ENCODE peak calls at places on chromosomes 5 and 9, in nine cellular contexts. I is IMR-90, X is endothelial cell of umbilical vein, D is spleen, B is A549, R is lower leg skin, F is stomach, C is ovary, M is sigmoid colon. E is an unnamed sample.

GRCh38 chr5:160118349-160119141 is 705 bp downstream of the PWWP2A start:
- DNase-seq in I (no peak), M (peak; percentile 85), B (peak; percentile 44), X (no peak), C (peak; percentile 60), F (peak; percentile 47), D (peak; percentile 93), R (peak; percentile 91), E (peak; percentile 70)

GRCh38 chr5:167653645-167654106 is 637.8 kb upstream of the WWC1 start:
- DNase-seq in R (no peak), X (no peak), D (no peak), M (no peak), B (peak; percentile 41), I (peak; percentile 30), C (no peak), F (no peak), E (no peak)

GRCh38 chr5:102796014-102796413 is 40.9 kb downstream of the PAM start:
- DNase-seq in R (no peak), D (no peak), X (no peak), B (no peak), I (no peak), F (no peak), M (no peak), C (no peak), E (no peak)

GRCh38 chr5:66498791-66499207 is 97.4 kb upstream of the MAST4 start:
- DNase-seq in R (no peak), I (no peak), F (no peak), X (peak; percentile 4), M (no peak), D (no peak), B (no peak), C (no peak), E (peak; percentile 10)

GRCh38 chr5:31470608-31471007 is 61.3 kb downstream of the DROSHA start:
- DNase-seq in I (peak; percentile 54), C (no peak), M (peak; percentile 74), B (no peak), X (peak; percentile 55), D (no peak), R (peak; percentile 87), F (no peak), E (peak; percentile 85)

GRCh38 chr5:160649304-160649703 is 202.7 kb downstream of the ATP10B start:
- DNase-seq in B (no peak), I (no peak), R (no peak), F (no peak), C (no peak), M (no peak), X (no peak), D (no peak), E (peak; percentile 14)

GRCh38 chr9:81716409-81716808 is 27.1 kb upstream of the TLE1 start:
- DNase-seq in D (no peak), R (no peak), C (no peak), X (no peak), I (peak; percentile 64), M (no peak), B (no peak), F (no peak), E (no peak)

GRCh38 chr5:97412959-97413358 is 229.9 kb upstream of the RIOK2 start:
- DNase-seq in F (no peak), M (no peak), B (no peak), R (no peak), D (no peak), C (no peak), X (no peak), I (no peak), E (no peak)

GRCh38 chr5:38807570-38808461 is 38.0 kb upstream of the OSMR start:
- DNase-seq in M (no peak), B (no peak), I (peak; percentile 77), X (peak; percentile 86), F (no peak), C (no peak), D (no peak), R (no peak), E (no peak)

GRCh38 chr5:91132552-91132951 is 250.6 kb downstream of the ARRDC3 start:
- DNase-seq in X (peak; percentile 66), F (no peak), I (no peak), M (no peak), D (no peak), R (no peak), B (no peak), C (no peak), E (no peak)

GRCh38 chr9:71814805-71815204 is 46.5 kb upstream of the CEMIP2 start:
- DNase-seq in B (no peak), D (no peak), X (no peak), C (no peak), R (no peak), F (no peak), M (no peak), I (no peak), E (no peak)

GRCh38 chr5:179768326-179769085 is 25.3 kb upstream of the LTC4S start:
- DNase-seq in B (no peak), C (no peak), D (peak; percentile 51), M (no peak), R (no peak), F (no peak), X (no peak), I (no peak), E (no peak)

GRCh38 chr9:18857769-18858168 is 175.2 kb downstream of the SAXO1 start:
- DNase-seq in C (no peak), M (no peak), B (no peak), R (no peak), X (no peak), I (peak; percentile 80), D (no peak), F (no peak), E (no peak)

GRCh38 chr9:28365736-28366135 is 792.5 kb upstream of the C9orf72 start:
- DNase-seq in R (no peak), X (no peak), D (no peak), M (no peak), B (no peak), I (no peak), F (no peak), C (no peak), E (no peak)

GRCh38 chr5:6274846-6275543 is 103.4 kb downstream of the MED10 start:
- DNase-seq in B (no peak), I (no peak), M (no peak), F (no peak), X (no peak), D (no peak), R (peak; percentile 14), C (no peak), E (no peak)

GRCh38 chr5:6273090-6273735 is 105.1 kb downstream of the MED10 start:
- DNase-seq in C (no peak), D (no peak), R (peak; percentile 17), X (no peak), F (no peak), M (no peak), I (no peak), B (no peak), E (no peak)

GRCh38 chr5:6266671-6267197 is 111.6 kb downstream of the MED10 start:
- DNase-seq in F (no peak), C (no peak), R (no peak), X (no peak), M (no peak), D (no peak), B (no peak), I (no peak), E (no peak)

GRCh38 chr5:6264394-6264793 is 114.0 kb downstream of the MED10 start:
- DNase-seq in B (no peak), X (no peak), D (no peak), M (no peak), R (no peak), F (no peak), C (no peak), I (no peak), E (no peak)

GRCh38 chr5:6269925-6270324 is 108.4 kb downstream of the MED10 start:
- DNase-seq in D (no peak), B (no peak), X (no peak), I (no peak), R (peak; percentile 48), M (no peak), F (no peak), C (no peak), E (no peak)
- TF ChIP-seq POLR2A in D (no peak), B (no peak), X (no peak), I (no peak), R (no peak), M (no peak), F (no peak), C (no peak), E (no peak)

GRCh38 chr5:73318308-73318719 is 130.3 kb downstream of the FOXD1 start:
- DNase-seq in R (no peak), B (no peak), I (peak; percentile 77), C (no peak), D (no peak), F (no peak), M (no peak), X (no peak), E (no peak)
- TF ChIP-seq POLR2A in R (no peak), B (no peak), I (no peak), C (no peak), D (no peak), F (no peak), M (no peak), X (no peak), E (no peak)

DNA sequence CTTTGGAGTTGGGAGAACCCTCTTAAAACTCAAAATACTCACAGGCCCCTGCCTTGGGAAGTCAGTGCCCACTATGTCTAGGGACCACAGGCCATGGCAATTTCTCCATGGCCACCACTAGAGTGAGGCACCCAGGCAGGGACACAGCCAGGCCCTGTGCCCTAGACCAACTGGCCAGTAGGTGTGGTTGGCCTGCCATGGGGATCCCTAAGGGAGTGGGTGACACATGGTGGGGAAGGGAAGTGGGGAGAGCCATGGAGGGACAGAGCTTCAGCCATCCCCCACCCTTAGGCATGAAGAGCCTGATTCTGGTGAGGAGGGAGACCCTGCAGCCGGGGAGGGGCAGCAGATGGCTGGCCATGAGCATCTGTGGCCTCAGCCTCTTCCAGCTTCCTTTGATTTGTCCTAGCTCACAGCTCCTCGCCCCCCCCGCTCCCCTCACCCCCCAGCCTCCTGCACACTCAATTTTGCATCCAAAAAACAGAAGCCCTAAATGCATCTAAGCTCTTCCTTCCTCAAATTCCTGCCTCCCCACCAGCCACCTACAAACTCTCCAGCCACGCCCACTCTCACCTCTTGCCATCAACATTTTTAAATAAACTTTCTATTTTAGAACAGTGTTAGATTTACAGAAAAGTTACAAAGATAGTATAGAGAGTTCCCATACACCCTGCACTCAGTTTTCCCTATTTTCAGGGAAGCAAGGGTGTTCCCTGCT is 1.6 kb upstream of the DBN1 start:
- DNase-seq in C (no peak), M (no peak), F (no peak), I (no peak), X (no peak), B (no peak), D (no peak), R (no peak), E (no peak)
- TF ChIP-seq POLR2A in C (no peak), M (no peak), F (no peak), I (peak; percentile 69), X (no peak), B (no peak), D (no peak), R (no peak), E (no peak)

DNA sequence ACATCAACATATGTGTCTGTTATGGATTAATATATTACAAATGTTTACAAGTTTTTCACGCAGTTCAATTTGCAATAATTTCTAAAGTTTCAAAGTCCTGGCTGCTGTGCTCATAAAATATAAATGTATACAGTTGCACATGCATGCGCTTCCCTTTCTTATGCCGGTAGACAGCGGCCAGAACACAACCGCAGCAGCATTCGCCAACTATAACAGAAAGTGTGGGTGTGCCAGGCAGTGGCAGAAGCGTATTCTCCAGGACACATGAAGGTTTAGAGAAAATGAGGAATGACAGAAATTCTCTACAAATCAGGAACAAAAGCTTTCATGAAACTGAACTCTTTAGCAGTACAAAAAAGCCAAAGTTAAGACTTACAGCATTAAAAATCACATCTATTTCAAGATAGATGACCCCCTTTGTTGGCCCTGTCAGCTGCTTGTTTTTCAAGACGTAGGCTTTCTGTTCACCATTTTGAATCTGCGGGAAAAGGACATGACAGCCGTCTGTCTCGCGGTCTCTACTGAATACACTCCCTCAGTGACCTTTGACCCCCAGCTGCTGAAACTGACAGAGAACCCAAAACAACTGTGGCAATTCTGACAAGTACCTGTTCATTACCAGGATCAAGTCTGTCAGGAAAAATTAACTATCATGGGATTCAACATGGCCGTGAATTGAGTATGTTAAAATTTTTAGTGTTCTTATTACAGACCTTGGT is 252.2 kb downstream of the SLF1 start:
- DNase-seq in I (no peak), R (no peak), F (no peak), C (no peak), X (no peak), M (no peak), D (no peak), B (no peak), E (no peak)
- TF ChIP-seq POLR2A in I (no peak), R (no peak), F (no peak), C (no peak), X (no peak), M (no peak), D (no peak), B (no peak), E (no peak)